ENCODE peak calls at places on chromosomes 13 and 19, in eight cellular contexts. One of them, this sample, is unnamed.

GRCh38 chr19:17915940-17916593 is 16.7 kb upstream of the CCDC124 start:
- DNase-seq in WERI-Rb-1: no peak
- DNase-seq in heart left ventricle: no peak
- DNase-seq in colonic mucosa: peak; percentile 25
- DNase-seq in uterus: no peak
- DNase-seq in left lung: no peak
- DNase-seq in body of pancreas: peak; percentile 15
- DNase-seq in psoas muscle: no peak
- DNase-seq in this sample: no peak

GRCh38 chr19:41320185-41320518 is 10.2 kb downstream of the CCDC97 start:
- DNase-seq in colonic mucosa: no peak
- DNase-seq in left lung: peak; percentile 58
- DNase-seq in psoas muscle: peak; percentile 49
- DNase-seq in uterus: no peak
- DNase-seq in body of pancreas: no peak
- DNase-seq in heart left ventricle: no peak
- DNase-seq in WERI-Rb-1: no peak
- DNase-seq in this sample: no peak

GRCh38 chr13:98480915-98481510 is 95.9 kb downstream of the STK24 start:
- DNase-seq in heart left ventricle: peak; percentile 58
- DNase-seq in psoas muscle: no peak
- DNase-seq in left lung: no peak
- DNase-seq in uterus: no peak
- DNase-seq in colonic mucosa: no peak
- DNase-seq in WERI-Rb-1: peak; percentile 72
- DNase-seq in body of pancreas: peak; percentile 42
- DNase-seq in this sample: no peak

GRCh38 chr13:91701975-91702374 is 303.6 kb downstream of the GPC5 start:
- DNase-seq in uterus: no peak
- DNase-seq in left lung: no peak
- DNase-seq in colonic mucosa: no peak
- DNase-seq in body of pancreas: no peak
- DNase-seq in heart left ventricle: no peak
- DNase-seq in WERI-Rb-1: no peak
- DNase-seq in psoas muscle: no peak
- DNase-seq in this sample: no peak

GRCh38 chr13:99722931-99723330 is 221.7 kb downstream of the TM9SF2 start:
- DNase-seq in left lung: no peak
- DNase-seq in psoas muscle: no peak
- DNase-seq in colonic mucosa: no peak
- DNase-seq in body of pancreas: peak; percentile 26
- DNase-seq in WERI-Rb-1: no peak
- DNase-seq in heart left ventricle: no peak
- DNase-seq in uterus: no peak
- DNase-seq in this sample: no peak

GRCh38 chr19:51372649-51373504 is at the start of gene NKG7:
- DNase-seq in colonic mucosa: no peak
- DNase-seq in uterus: no peak
- DNase-seq in body of pancreas: peak; percentile 32
- DNase-seq in psoas muscle: peak; percentile 32
- DNase-seq in left lung: no peak
- DNase-seq in heart left ventricle: no peak
- DNase-seq in WERI-Rb-1: no peak
- DNase-seq in this sample: no peak

GRCh38 chr13:57665471-57665870 is 33.9 kb downstream of the PCDH17 start:
- DNase-seq in psoas muscle: no peak
- DNase-seq in WERI-Rb-1: no peak
- DNase-seq in uterus: no peak
- DNase-seq in left lung: no peak
- DNase-seq in heart left ventricle: no peak
- DNase-seq in body of pancreas: no peak
- DNase-seq in colonic mucosa: no peak
- DNase-seq in this sample: no peak

GRCh38 chr19:35151273-35152065 is 3.1 kb upstream of the FXYD5 start:
- DNase-seq in body of pancreas: no peak
- DNase-seq in psoas muscle: no peak
- DNase-seq in heart left ventricle: no peak
- DNase-seq in colonic mucosa: no peak
- DNase-seq in uterus: no peak
- DNase-seq in left lung: no peak
- DNase-seq in WERI-Rb-1: no peak
- DNase-seq in this sample: no peak

GRCh38 chr13:62626771-62627170 is 1211.1 kb upstream of the PCDH20 start:
- DNase-seq in uterus: no peak
- DNase-seq in psoas muscle: no peak
- DNase-seq in left lung: no peak
- DNase-seq in body of pancreas: no peak
- DNase-seq in colonic mucosa: no peak
- DNase-seq in WERI-Rb-1: no peak
- DNase-seq in heart left ventricle: no peak
- DNase-seq in this sample: no peak

GRCh38 chr19:492091-492531 is 4.2 kb upstream of the MADCAM1 start:
- DNase-seq in uterus: no peak
- DNase-seq in body of pancreas: no peak
- DNase-seq in heart left ventricle: no peak
- DNase-seq in colonic mucosa: no peak
- DNase-seq in psoas muscle: peak; percentile 71
- DNase-seq in left lung: peak; percentile 70
- DNase-seq in WERI-Rb-1: no peak
- DNase-seq in this sample: no peak

GRCh38 chr13:107864543-107865460 is 350.5 kb downstream of the LIG4 start:
- DNase-seq in heart left ventricle: no peak
- DNase-seq in uterus: no peak
- DNase-seq in left lung: no peak
- DNase-seq in colonic mucosa: no peak
- DNase-seq in WERI-Rb-1: no peak
- DNase-seq in body of pancreas: peak; percentile 15
- DNase-seq in psoas muscle: no peak
- DNase-seq in this sample: no peak

GRCh38 chr19:29690842-29691241 is 24.2 kb downstream of the C19orf12 start:
- DNase-seq in colonic mucosa: no peak
- DNase-seq in left lung: no peak
- DNase-seq in heart left ventricle: no peak
- DNase-seq in uterus: no peak
- DNase-seq in body of pancreas: no peak
- DNase-seq in psoas muscle: peak; percentile 54
- DNase-seq in WERI-Rb-1: peak; percentile 59
- DNase-seq in this sample: no peak

GRCh38 chr13:72508392-72508791 is 219.0 kb downstream of the MZT1 start:
- DNase-seq in uterus: no peak
- DNase-seq in colonic mucosa: no peak
- DNase-seq in WERI-Rb-1: no peak
- DNase-seq in left lung: no peak
- DNase-seq in body of pancreas: no peak
- DNase-seq in heart left ventricle: no peak
- DNase-seq in psoas muscle: no peak
- DNase-seq in this sample: no peak

GRCh38 chr13:32205426-32206096 is 109.6 kb downstream of the ZAR1L start:
- DNase-seq in heart left ventricle: no peak
- DNase-seq in WERI-Rb-1: peak; percentile 27
- DNase-seq in uterus: no peak
- DNase-seq in colonic mucosa: no peak
- DNase-seq in body of pancreas: no peak
- DNase-seq in left lung: no peak
- DNase-seq in psoas muscle: no peak
- DNase-seq in this sample: no peak

GRCh38 chr13:113527272-113527958 is 36.9 kb upstream of the DCUN1D2 start:
- DNase-seq in psoas muscle: no peak
- DNase-seq in colonic mucosa: no peak
- DNase-seq in WERI-Rb-1: peak; percentile 7
- DNase-seq in heart left ventricle: no peak
- DNase-seq in body of pancreas: no peak
- DNase-seq in left lung: no peak
- DNase-seq in uterus: no peak
- DNase-seq in this sample: no peak

GRCh38 chr19:30208661-30209060 is 163.5 kb upstream of the ZNF536 start:
- DNase-seq in left lung: no peak
- DNase-seq in uterus: no peak
- DNase-seq in WERI-Rb-1: no peak
- DNase-seq in colonic mucosa: no peak
- DNase-seq in psoas muscle: no peak
- DNase-seq in heart left ventricle: no peak
- DNase-seq in body of pancreas: no peak
- DNase-seq in this sample: peak; percentile 43

GRCh38 chr19:52336117-52336811 is at the start of gene ZNF610:
- DNase-seq in body of pancreas: peak; percentile 89
- DNase-seq in colonic mucosa: peak; percentile 92
- DNase-seq in WERI-Rb-1: peak; percentile 93
- DNase-seq in heart left ventricle: peak; percentile 92
- DNase-seq in uterus: peak; percentile 90
- DNase-seq in psoas muscle: peak; percentile 92
- DNase-seq in left lung: peak; percentile 94
- DNase-seq in this sample: no peak

GRCh38 chr13:76886292-76887061 is at the start of gene KCTD12:
- DNase-seq in heart left ventricle: peak; percentile 93
- DNase-seq in body of pancreas: peak; percentile 87
- DNase-seq in psoas muscle: peak; percentile 93
- DNase-seq in WERI-Rb-1: peak; percentile 62
- DNase-seq in colonic mucosa: peak; percentile 85
- DNase-seq in uterus: peak; percentile 86
- DNase-seq in left lung: peak; percentile 98
- DNase-seq in this sample: no peak

GRCh38 chr13:79745141-79745540 is 264.2 kb downstream of the NDFIP2 start:
- DNase-seq in left lung: no peak
- DNase-seq in body of pancreas: peak; percentile 72
- DNase-seq in colonic mucosa: no peak
- DNase-seq in WERI-Rb-1: no peak
- DNase-seq in uterus: no peak
- DNase-seq in heart left ventricle: no peak
- DNase-seq in psoas muscle: no peak
- DNase-seq in this sample: no peak

DNA sequence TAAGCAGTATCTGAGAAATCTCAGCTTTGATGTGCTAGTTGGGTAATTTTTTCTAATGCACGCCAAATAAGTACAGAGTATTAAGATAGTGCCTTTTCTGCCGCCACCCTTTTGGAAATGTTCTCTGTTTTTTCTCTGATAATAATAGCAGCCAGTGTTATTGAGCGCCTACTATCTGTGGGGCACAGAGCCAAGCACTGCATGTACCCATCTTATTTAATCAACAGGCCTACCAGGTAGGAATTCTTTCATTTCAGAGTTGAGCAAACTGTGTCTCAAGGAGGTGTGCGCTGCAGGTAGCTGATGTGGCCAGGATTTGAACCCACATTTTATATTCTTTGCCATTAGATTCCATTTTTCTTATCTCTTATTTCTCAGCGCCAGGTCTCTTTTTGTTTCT is 1.4 kb downstream of the EPN1 start:
- DNase-seq in heart left ventricle: peak; percentile 56
- DNase-seq in psoas muscle: peak; percentile 47
- DNase-seq in left lung: no peak
- DNase-seq in WERI-Rb-1: no peak
- DNase-seq in uterus: no peak
- DNase-seq in colonic mucosa: no peak
- DNase-seq in body of pancreas: peak; percentile 93
- DNase-seq in this sample: no peak
- TF ChIP-seq CTCF in heart left ventricle: no peak
- TF ChIP-seq CTCF in psoas muscle: no peak
- TF ChIP-seq CTCF in left lung: no peak
- TF ChIP-seq CTCF in WERI-Rb-1: no peak
- TF ChIP-seq CTCF in uterus: no peak
- TF ChIP-seq CTCF in colonic mucosa: no peak
- TF ChIP-seq CTCF in body of pancreas: peak; percentile 30
- TF ChIP-seq CTCF in this sample: no peak

GRCh38 chr19:11356676-11357550 is 1.7 kb downstream of the PLPPR2 start:
- DNase-seq in body of pancreas: no peak
- DNase-seq in left lung: no peak
- DNase-seq in heart left ventricle: no peak
- DNase-seq in uterus: no peak
- DNase-seq in WERI-Rb-1: no peak
- DNase-seq in psoas muscle: no peak
- DNase-seq in colonic mucosa: no peak
- DNase-seq in this sample: no peak
- H3K27ac ChIP-seq in body of pancreas: no peak overlapping the region
- H3K27ac ChIP-seq in left lung: no peak overlapping the region
- H3K27ac ChIP-seq in heart left ventricle: no peak overlapping the region
- H3K27ac ChIP-seq in uterus: no peak overlapping the region
- H3K27ac ChIP-seq in WERI-Rb-1: no peak overlapping the region
- H3K27ac ChIP-seq in psoas muscle: no peak overlapping the region
- H3K27ac ChIP-seq in colonic mucosa: no peak overlapping the region
- H3K27ac ChIP-seq in this sample: no peak overlapping the region

GRCh38 chr19:19385131-19385899 is 20.2 kb upstream of the GATAD2A start:
- DNase-seq in body of pancreas: peak; percentile 100
- DNase-seq in psoas muscle: peak; percentile 100
- DNase-seq in heart left ventricle: peak; percentile 100
- DNase-seq in left lung: peak; percentile 99
- DNase-seq in WERI-Rb-1: peak; percentile 99
- DNase-seq in colonic mucosa: peak; percentile 100
- DNase-seq in uterus: peak; percentile 100
- DNase-seq in this sample: peak; percentile 100
- TF ChIP-seq CTCF in body of pancreas: no peak
- TF ChIP-seq CTCF in psoas muscle: peak; percentile 27
- TF ChIP-seq CTCF in heart left ventricle: peak; percentile 28
- TF ChIP-seq CTCF in left lung: no peak
- TF ChIP-seq CTCF in WERI-Rb-1: no peak
- TF ChIP-seq CTCF in colonic mucosa: no peak
- TF ChIP-seq CTCF in uterus: no peak
- TF ChIP-seq CTCF in this sample: no peak

GRCh38 chr19:44959691-44960090 is 4.5 kb downstream of the CLPTM1 start:
- DNase-seq in uterus: no peak
- DNase-seq in left lung: no peak
- DNase-seq in psoas muscle: no peak
- DNase-seq in colonic mucosa: no peak
- DNase-seq in heart left ventricle: no peak
- DNase-seq in body of pancreas: no peak
- DNase-seq in WERI-Rb-1: no peak
- DNase-seq in this sample: no peak

GRCh38 chr19:44955500-44956439 is 590 bp downstream of the CLPTM1 start:
- DNase-seq in colonic mucosa: no peak
- DNase-seq in psoas muscle: no peak
- DNase-seq in uterus: no peak
- DNase-seq in WERI-Rb-1: no peak
- DNase-seq in body of pancreas: no peak
- DNase-seq in left lung: no peak
- DNase-seq in heart left ventricle: no peak
- DNase-seq in this sample: no peak

GRCh38 chr19:44960906-44961734 is 5.9 kb downstream of the CLPTM1 start:
- DNase-seq in WERI-Rb-1: no peak
- DNase-seq in uterus: no peak
- DNase-seq in psoas muscle: no peak
- DNase-seq in heart left ventricle: no peak
- DNase-seq in colonic mucosa: no peak
- DNase-seq in body of pancreas: no peak
- DNase-seq in left lung: no peak
- DNase-seq in this sample: no peak

GRCh38 chr19:44954649-44955499 is at the start of gene CLPTM1:
- DNase-seq in psoas muscle: peak; percentile 99
- DNase-seq in heart left ventricle: peak; percentile 98
- DNase-seq in WERI-Rb-1: peak; percentile 96
- DNase-seq in body of pancreas: peak; percentile 98
- DNase-seq in left lung: peak; percentile 97
- DNase-seq in colonic mucosa: peak; percentile 97
- DNase-seq in uterus: peak; percentile 95
- DNase-seq in this sample: peak; percentile 96

DNA sequence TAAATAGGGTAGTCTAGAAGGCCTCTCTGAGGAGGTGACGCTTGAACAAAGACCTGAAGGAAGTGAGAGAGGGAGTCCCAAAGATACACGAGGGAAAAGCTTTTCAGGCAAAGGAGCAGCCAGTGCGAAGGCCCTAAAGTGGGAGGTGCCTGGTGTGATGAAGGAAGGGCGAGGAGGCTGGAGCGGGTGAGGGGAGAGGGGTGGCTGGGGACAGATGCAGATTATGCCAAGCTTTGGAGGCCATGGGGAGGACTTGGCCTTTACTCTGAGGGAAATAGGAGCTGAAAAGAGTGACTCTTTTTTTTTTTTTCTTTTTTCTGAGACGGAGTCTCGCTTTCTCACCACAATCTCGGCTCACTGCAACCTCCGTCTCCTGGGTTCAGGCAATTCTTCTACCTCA is 2.9 kb downstream of the CLPTM1 start:
- DNase-seq in left lung: no peak
- DNase-seq in colonic mucosa: no peak
- DNase-seq in uterus: no peak
- DNase-seq in heart left ventricle: no peak
- DNase-seq in psoas muscle: no peak
- DNase-seq in WERI-Rb-1: no peak
- DNase-seq in body of pancreas: no peak
- DNase-seq in this sample: no peak
- H3K27ac ChIP-seq in left lung: no peak overlapping the region
- H3K27ac ChIP-seq in colonic mucosa: no peak overlapping the region
- H3K27ac ChIP-seq in uterus: no peak overlapping the region
- H3K27ac ChIP-seq in heart left ventricle: no peak overlapping the region
- H3K27ac ChIP-seq in psoas muscle: no peak overlapping the region
- H3K27ac ChIP-seq in WERI-Rb-1: no peak overlapping the region
- H3K27ac ChIP-seq in body of pancreas: no peak overlapping the region
- H3K27ac ChIP-seq in this sample: no peak overlapping the region